ENCODE peak calls at places on chromosomes 6 and 20, in nine cellular contexts. G is H4; X is NCI-H526; J is fibroblast of the conjunctiva; C is effector memory CD4-positive, alpha-beta T cell; Z is activated T-cell treated with anti-CD3 and anti-CD28 coated beads for 24 hours; O is NCI-H2171; V is dermis microvascular lymphatic vessel endothelial cell; B is GM10248. E is an unnamed sample.

GRCh38 chr20:41005361-41005729 is 23.3 kb upstream of the TOP1 start:
- DNase-seq in J (peak; percentile 91), C (no peak), V (peak; percentile 97), X (no peak), B (no peak), Z (no peak), O (peak; percentile 81), G (peak; percentile 91), E (peak; percentile 93)

GRCh38 chr6:39200498-39201020 is 28.7 kb downstream of the KCNK5 start:
- DNase-seq in O (no peak), B (no peak), X (no peak), V (no peak), C (no peak), J (no peak), G (no peak), Z (no peak), E (no peak)

GRCh38 chr20:62888910-62889309 is 27.3 kb upstream of the TCFL5 start:
- DNase-seq in C (no peak), G (no peak), V (no peak), Z (no peak), J (no peak), X (no peak), O (no peak), B (no peak), E (no peak)

GRCh38 chr20:57773059-57773815 is 63.4 kb upstream of the PMEPA1 start:
- DNase-seq in J (no peak), B (no peak), Z (no peak), O (no peak), C (no peak), G (no peak), X (peak; percentile 96), V (no peak), E (no peak)

GRCh38 chr20:34037121-34037520 is 43.4 kb downstream of the RALY start:
- DNase-seq in O (no peak), G (no peak), Z (peak; percentile 23), V (no peak), B (no peak), J (no peak), C (peak; percentile 6), X (no peak), E (no peak)

GRCh38 chr6:28104392-28105250 is 19.8 kb upstream of the ZSCAN16 start:
- DNase-seq in Z (peak; percentile 77), C (peak; percentile 70), G (peak; percentile 68), B (peak; percentile 92), O (peak; percentile 74), J (peak; percentile 56), X (peak; percentile 73), V (peak; percentile 68), E (peak; percentile 62)

GRCh38 chr6:157313531-157314467 is 9.5 kb downstream of the TMEM242 start:
- DNase-seq in J (no peak), Z (no peak), G (no peak), O (no peak), V (peak; percentile 7), X (no peak), B (no peak), C (no peak), E (no peak)

GRCh38 chr6:106182455-106182854 is 96.3 kb downstream of the PRDM1 start:
- DNase-seq in C (no peak), V (no peak), O (no peak), B (peak; percentile 33), Z (no peak), X (no peak), J (no peak), G (no peak), E (no peak)

GRCh38 chr6:46626228-46626909 is 26.2 kb downstream of the CYP39A1 start:
- DNase-seq in J (peak; percentile 26), V (peak; percentile 19), O (no peak), X (peak; percentile 41), C (no peak), Z (no peak), B (peak; percentile 25), G (peak; percentile 38), E (peak; percentile 15)

GRCh38 chr20:21229163-21229562 is 74.0 kb upstream of the XRN2 start:
- DNase-seq in X (no peak), O (no peak), Z (no peak), G (no peak), V (no peak), C (no peak), J (no peak), B (no peak), E (no peak)

GRCh38 chr20:44776977-44777376 is 31.3 kb downstream of the KCNK15 start:
- DNase-seq in J (no peak), Z (no peak), O (no peak), C (no peak), V (peak; percentile 42), X (no peak), B (no peak), G (no peak), E (no peak)

GRCh38 chr6:85079761-85080160 is 315.4 kb upstream of the TBX18 start:
- DNase-seq in J (no peak), Z (no peak), C (no peak), O (no peak), B (no peak), G (no peak), X (no peak), V (no peak), E (no peak)

GRCh38 chr6:132797975-132798819 is at the start of gene SLC18B1:
- DNase-seq in C (peak; percentile 41), B (peak; percentile 48), Z (no peak), V (peak; percentile 26), O (peak; percentile 46), J (no peak), G (no peak), X (peak; percentile 10), E (no peak)

GRCh38 chr20:49804364-49804763 is 8.3 kb upstream of the SLC9A8 start:
- DNase-seq in B (no peak), G (no peak), X (no peak), O (no peak), Z (no peak), J (no peak), V (no peak), C (no peak), E (no peak)

GRCh38 chr6:131427441-131428051 is 145.5 kb upstream of the ARG1 start:
- DNase-seq in O (no peak), X (no peak), V (no peak), B (no peak), J (no peak), C (no peak), G (no peak), Z (no peak), E (no peak)

GRCh38 chr20:3223937-3224680 is 14.8 kb downstream of the ITPA start:
- DNase-seq in O (no peak), G (no peak), J (no peak), C (no peak), Z (no peak), V (no peak), X (no peak), B (no peak), E (no peak)

GRCh38 chr20:15862178-15862577 is 711.1 kb downstream of the KIF16B start:
- DNase-seq in O (no peak), C (no peak), V (no peak), G (no peak), J (no peak), X (peak; percentile 63), Z (no peak), B (no peak), E (peak; percentile 9)

GRCh38 chr6:107231243-107231642 is 115.9 kb upstream of the BEND3 start:
- DNase-seq in X (no peak), O (no peak), V (no peak), B (no peak), C (no peak), Z (no peak), G (no peak), J (no peak), E (no peak)

GRCh38 chr6:34529665-34530327 is 26.3 kb downstream of the SPDEF start:
- DNase-seq in Z (no peak), C (no peak), O (no peak), B (no peak), V (no peak), J (no peak), G (no peak), X (no peak), E (no peak)

GRCh38 chr6:44663860-44664584 is 276.5 kb downstream of the CDC5L start:
- DNase-seq in J (no peak), G (no peak), Z (no peak), B (no peak), O (no peak), X (no peak), V (no peak), C (no peak), E (no peak)

GRCh38 chr6:13024616-13025015 is 303.7 kb downstream of the TBC1D7 start:
- DNase-seq in O (no peak), G (no peak), X (no peak), Z (no peak), V (no peak), J (no peak), B (no peak), C (no peak), E (no peak)

GRCh38 chr6:24933868-24934401 is 1.8 kb downstream of the RIPOR2 start:
- DNase-seq in Z (no peak), B (no peak), C (peak; percentile 36), G (no peak), J (no peak), V (peak; percentile 32), O (no peak), X (peak; percentile 11), E (peak; percentile 50)

GRCh38 chr6:54335871-54336270 is 27.6 kb downstream of the TINAG start:
- DNase-seq in Z (no peak), V (peak; percentile 96), J (peak; percentile 27), X (no peak), B (no peak), C (no peak), O (no peak), G (peak; percentile 88), E (peak; percentile 88)

GRCh38 chr6:150689900-150690590 is 90.4 kb downstream of the PLEKHG1 start:
- DNase-seq in B (peak; percentile 28), J (no peak), X (no peak), G (no peak), C (no peak), Z (no peak), V (peak; percentile 86), O (no peak), E (no peak)

E was measured in COLO829.